ENCODE peak calls at places on chromosomes 11 and 22, in nine cellular contexts. X, R, G, U, E, V, N, I and K are unnamed samples.

GRCh38 chr11:71327156-71328085 is 75.0 kb upstream of the SHANK2 start:
- DNase-seq in V (no peak), E (no peak), X (no peak), R (no peak), U (no peak), G (no peak), N (no peak), I (no peak), K (no peak)

GRCh38 chr11:117295438-117296137 is 4.4 kb downstream of the BACE1-AS start:
- DNase-seq in I (no peak), N (no peak), V (no peak), E (peak), R (peak), U (no peak), X (no peak), G (no peak), K (no peak)

GRCh38 chr11:68213135-68213515 is at the start of gene KMT5B:
- DNase-seq in E (no peak), N (no peak), I (peak), U (peak), G (peak), R (no peak), X (peak), V (peak), K (peak)

GRCh38 chr11:35424157-35424945 is 5.0 kb upstream of the SLC1A2 start:
- DNase-seq in R (no peak), V (no peak), G (no peak), N (no peak), U (no peak), I (peak), X (peak), E (no peak), K (no peak)

GRCh38 chr11:69919659-69920499 is 100.7 kb upstream of the FGF3 start:
- DNase-seq in G (no peak), N (no peak), X (no peak), E (no peak), R (no peak), I (no peak), V (no peak), U (no peak), K (no peak)

GRCh38 chr22:44145544-44145943 is 35.2 kb upstream of the PARVG start:
- DNase-seq in V (no peak), G (no peak), E (no peak), U (no peak), N (no peak), I (no peak), X (no peak), R (no peak), K (no peak)

GRCh38 chr11:92550411-92550810 is 325.8 kb downstream of the FAT3 start:
- DNase-seq in V (peak), I (no peak), N (no peak), G (no peak), U (no peak), E (no peak), R (peak), X (no peak), K (no peak)

GRCh38 chr11:129247129-129247528 is 55.0 kb upstream of the ARHGAP32 start:
- DNase-seq in X (no peak), N (no peak), G (no peak), I (peak), U (no peak), R (no peak), E (no peak), V (no peak), K (no peak)

GRCh38 chr11:91837649-91838330 is 386.8 kb upstream of the FAT3 start:
- DNase-seq in E (no peak), X (no peak), R (no peak), N (no peak), G (no peak), U (no peak), V (no peak), I (no peak), K (no peak)